ENCODE peak calls at places on chromosomes 5 and 9, in four cellular contexts. O, L, V and Y are unnamed samples.

GRCh38 chr9:114291064-114291474 is 31.8 kb upstream of the ORM1 start:
- DNase-seq in O (peak), L (peak), V (peak), Y (peak)

GRCh38 chr5:83124593-83124992 is 47.2 kb downstream of the XRCC4 start:
- DNase-seq in O (no peak), L (no peak), V (no peak), Y (no peak)

GRCh38 chr5:154654484-154655375 is 100.4 kb upstream of the LARP1 start:
- DNase-seq in O (no peak), L (peak), V (peak), Y (no peak)

GRCh38 chr5:133385346-133385745 is 227.0 kb downstream of the FSTL4 start:
- DNase-seq in O (no peak), L (no peak), V (no peak), Y (peak)

GRCh38 chr9:97889941-97890557 is 32.3 kb downstream of the TRMO start:
- DNase-seq in O (peak), L (no peak), V (no peak), Y (no peak)

GRCh38 chr5:31161772-31162171 is 31.7 kb upstream of the CDH6 start:
- DNase-seq in O (no peak), L (peak), V (peak), Y (no peak)

GRCh38 chr9:21060919-21061561 is 16.7 kb downstream of the IFNB1 start:
- DNase-seq in O (no peak), L (peak), V (peak), Y (no peak)

GRCh38 chr9:4983541-4984165 is 1.4 kb upstream of the JAK2 start:
- DNase-seq in O (no peak), L (no peak), V (no peak), Y (no peak)

DNA sequence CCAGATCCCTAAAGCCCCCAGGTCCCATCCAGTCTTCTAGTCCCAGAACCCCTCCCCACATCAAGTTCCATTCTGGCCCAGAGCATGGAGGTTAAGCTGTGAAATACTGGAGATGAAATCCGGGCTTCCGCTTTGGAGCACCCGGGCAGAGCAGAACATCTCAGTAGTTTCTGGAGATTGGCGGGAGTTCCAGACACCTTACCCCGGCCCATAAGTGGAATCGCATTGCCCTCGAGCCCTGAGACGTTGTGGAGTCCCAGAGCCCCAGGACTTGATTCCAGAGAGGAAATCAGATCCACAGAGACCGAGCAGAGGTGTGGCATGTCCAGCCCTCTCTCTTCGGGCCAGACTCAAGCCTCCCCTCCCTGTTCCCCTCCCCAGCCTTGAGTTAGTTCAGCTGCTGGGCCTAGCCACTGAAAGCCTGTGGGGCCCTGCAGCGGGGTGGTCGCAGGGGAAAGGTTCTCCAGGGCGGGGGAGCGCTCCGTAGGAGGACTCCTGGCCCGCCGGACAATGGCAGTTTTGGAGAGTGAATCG is 937 bp upstream of the PAX5 start:
- DNase-seq in O (no peak), L (no peak), V (no peak), Y (no peak)
- H3K27ac ChIP-seq in O (no peak), L (no peak), V (no peak), Y (no peak)

DNA sequence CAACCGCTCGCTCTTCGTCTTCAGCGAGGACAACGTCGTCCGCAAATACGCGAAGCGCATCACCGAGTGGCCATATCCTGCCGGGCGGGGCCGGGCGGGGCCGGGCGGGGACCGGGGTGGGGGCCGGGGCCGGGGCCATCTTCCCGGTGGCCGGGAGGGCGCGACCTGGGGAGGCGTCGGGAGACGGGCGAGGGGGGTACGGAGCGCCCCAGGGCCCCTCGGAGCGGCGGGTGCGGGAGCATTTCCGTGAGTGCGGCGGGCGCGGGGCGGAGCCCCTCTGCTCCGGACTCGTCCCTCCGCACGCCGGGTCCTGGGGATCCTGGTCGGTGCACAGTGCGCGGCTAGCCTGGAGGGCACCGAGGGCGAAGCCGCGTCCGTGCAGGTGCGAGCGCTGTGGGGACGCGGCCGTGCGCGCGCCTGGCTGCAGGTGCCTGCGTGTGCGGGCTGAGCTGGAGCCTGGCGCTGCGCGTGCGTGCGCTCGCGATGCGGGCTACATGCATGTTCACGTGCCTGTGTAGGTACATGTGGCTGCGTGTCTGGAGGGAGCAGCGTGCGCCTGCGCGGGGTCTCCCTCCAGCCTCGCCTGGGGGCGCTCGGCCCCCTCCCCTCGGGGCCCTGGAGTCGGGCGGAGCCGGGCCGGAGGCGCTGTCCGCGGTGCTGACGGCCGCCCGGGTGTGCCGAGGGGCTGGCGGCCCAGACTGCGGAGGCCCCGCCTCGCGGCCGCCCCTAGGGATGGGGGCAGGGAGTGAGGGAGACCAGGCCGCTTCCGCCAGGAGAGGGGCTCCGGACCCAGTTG is 762 bp downstream of the CACNA1B start:
- DNase-seq in O (no peak), L (no peak), V (peak), Y (no peak)
- H3K4me3 ChIP-seq in O (no peak), L (peak), V (no peak), Y (no peak)

GRCh38 chr9:88753691-88754367 is 218.9 kb downstream of the NXNL2 start:
- DNase-seq in O (no peak), L (no peak), V (no peak), Y (peak)
- H3K27ac ChIP-seq in O (no peak), L (no peak), V (no peak), Y (no peak)

DNA sequence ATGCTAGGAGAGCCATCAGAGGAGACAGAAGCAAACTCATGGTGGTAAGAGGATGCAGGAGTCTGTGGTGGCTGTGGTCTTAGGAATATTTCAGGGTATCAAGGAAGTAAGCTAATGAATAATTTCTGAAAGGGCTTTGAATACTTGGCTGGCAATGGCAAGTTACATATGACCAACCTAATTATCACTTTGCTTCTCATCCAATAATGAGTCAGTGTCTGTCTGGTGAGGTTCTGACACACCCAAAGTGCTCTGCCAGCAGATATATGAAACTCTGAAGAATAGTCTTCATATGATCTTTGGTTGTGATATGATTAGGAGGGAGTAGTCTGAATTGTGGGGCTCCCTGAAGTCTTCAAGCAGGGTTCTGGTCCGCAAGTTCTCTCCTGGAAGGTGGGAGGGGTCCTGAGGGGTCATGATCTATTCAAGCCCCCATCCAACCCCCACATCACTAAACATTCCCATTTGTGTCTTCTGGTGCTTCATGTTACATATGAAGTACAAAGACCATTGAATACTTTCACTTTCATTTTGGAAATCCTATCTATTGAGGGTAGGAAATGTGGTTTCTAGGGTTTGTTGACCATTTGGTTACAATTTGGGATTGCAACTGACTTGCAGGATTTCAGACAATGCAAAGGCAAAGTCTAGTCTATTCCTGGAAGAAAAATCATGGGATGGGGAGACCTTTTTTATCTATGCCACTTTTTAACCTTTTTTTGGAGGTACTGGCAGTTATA is 199.9 kb upstream of the CDKN2B start:
- DNase-seq in O (no peak), L (peak), V (peak), Y (no peak)
- H3K4me3 ChIP-seq in O (peak), L (no peak), V (no peak), Y (no peak)

GRCh38 chr9:69172895-69173294 is 1.2 kb upstream of the TJP2 start:
- DNase-seq in O (no peak), L (no peak), V (peak), Y (no peak)
- H3K27ac ChIP-seq in O (no peak), L (no peak), V (no peak), Y (peak)

GRCh38 chr5:1463326-1464095 is 18.3 kb upstream of the SLC6A3 start:
- DNase-seq in O (no peak), L (no peak), V (no peak), Y (no peak)

GRCh38 chr5:1464511-1464910 is 19.3 kb upstream of the SLC6A3 start:
- DNase-seq in O (no peak), L (no peak), V (no peak), Y (no peak)

GRCh38 chr5:1461396-1461795 is 16.2 kb upstream of the SLC6A3 start:
- DNase-seq in O (no peak), L (no peak), V (no peak), Y (peak)

GRCh38 chr5:1464096-1464446 is 18.8 kb upstream of the SLC6A3 start:
- DNase-seq in O (no peak), L (no peak), V (no peak), Y (no peak)

GRCh38 chr5:1462358-1462757 is 17.1 kb upstream of the SLC6A3 start:
- DNase-seq in O (no peak), L (no peak), V (no peak), Y (peak)
- H3K4me3 ChIP-seq in O (no peak), L (no peak), V (no peak), Y (no peak)

GRCh38 chr9:129936222-129936621 is 101.0 kb downstream of the USP20 start:
- DNase-seq in O (no peak), L (no peak), V (no peak), Y (no peak)
- H3K27ac ChIP-seq in O (no peak), L (no peak), V (no peak), Y (peak)

GRCh38 chr5:175866377-175866907 is 4.9 kb upstream of the CPLX2 start:
- DNase-seq in O (no peak), L (no peak), V (no peak), Y (no peak)
- H3K4me3 ChIP-seq in O (no peak), L (no peak), V (no peak), Y (no peak)

GRCh38 chr9:68431307-68431706 is 74.9 kb downstream of the PGM5 start:
- DNase-seq in O (no peak), L (no peak), V (no peak), Y (no peak)

GRCh38 chr9:68427216-68427994 is 71.0 kb downstream of the PGM5 start:
- DNase-seq in O (no peak), L (no peak), V (no peak), Y (no peak)

DNA sequence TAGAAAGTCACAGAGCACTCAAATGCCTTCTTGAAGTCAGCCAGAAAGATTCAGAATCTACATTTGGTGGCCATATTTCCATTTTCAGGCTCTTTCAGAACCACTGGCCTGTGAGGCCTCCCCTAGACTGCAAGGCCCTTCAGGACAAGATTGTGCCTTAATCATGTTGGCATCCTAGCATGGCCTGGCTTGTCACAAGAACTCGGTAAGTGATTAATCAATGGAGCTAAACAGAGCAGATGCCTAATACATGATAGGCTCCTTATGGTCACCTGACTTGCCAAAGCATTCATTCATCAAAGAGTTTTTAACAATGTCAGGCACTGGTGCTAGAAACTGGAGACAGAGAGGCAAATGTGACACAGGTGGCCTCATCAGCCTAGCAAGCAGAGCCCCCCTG is 70.3 kb downstream of the PGM5 start:
- DNase-seq in O (no peak), L (no peak), V (no peak), Y (no peak)
- H3K27ac ChIP-seq in O (no peak), L (no peak), V (no peak), Y (peak)

DNA sequence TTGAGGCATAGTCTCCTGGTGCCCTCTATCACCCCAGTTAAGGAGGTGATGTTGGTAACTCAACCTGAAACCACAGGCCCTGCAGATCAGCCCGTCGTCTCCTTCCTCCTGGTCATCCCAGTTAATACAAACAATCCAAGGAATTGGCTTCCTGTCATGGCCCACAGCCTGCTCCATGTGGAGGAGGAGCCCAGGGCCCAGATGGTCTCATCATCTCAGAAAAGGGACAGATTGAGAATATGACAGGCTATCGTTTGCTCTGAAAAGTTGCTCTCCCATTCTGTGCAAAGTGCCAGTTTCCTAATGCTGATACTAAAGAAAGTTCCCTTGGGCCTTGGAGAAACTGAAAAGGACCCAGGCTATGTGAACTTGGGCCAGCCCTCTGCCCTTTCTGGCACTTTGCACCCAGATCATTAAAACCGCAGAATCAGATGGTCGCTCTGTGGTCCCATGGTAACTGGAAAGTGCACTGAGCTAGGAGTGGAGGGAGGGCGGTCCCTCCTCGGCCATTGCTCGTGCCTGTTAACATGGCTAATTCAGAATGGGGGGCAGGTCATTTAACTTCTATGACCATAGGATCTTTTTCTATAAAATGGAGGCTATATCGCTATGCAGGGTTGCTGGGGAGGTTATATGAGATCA is 685 bp upstream of the SPAAR start:
- DNase-seq in O (no peak), L (no peak), V (no peak), Y (peak)
- H3K4me3 ChIP-seq in O (peak), L (peak), V (no peak), Y (no peak)